ENCODE peak calls at places on chromosomes 13 and 19, in six cellular contexts. D is psoas muscle; A is GM20000; C is activated CD8-positive, alpha-beta T cell treated with anti-CD3 and anti-CD28 coated beads for 36 hours; Q is cardiac fibroblast; H is lower lobe of right lung. N is an unnamed sample.

GRCh38 chr19:49224856-49225255 is 67.3 kb downstream of the TRPM4 start:
- DNase-seq in A (no peak), D (no peak), H (no peak), C (peak), Q (peak), N (no peak)

GRCh38 chr19:49212302-49212701 is 54.7 kb downstream of the TRPM4 start:
- DNase-seq in H (no peak), A (no peak), Q (peak), C (no peak), D (no peak), N (no peak)

GRCh38 chr19:4896372-4896771 is 6.3 kb downstream of the ARRDC5 start:
- DNase-seq in Q (peak), A (no peak), D (peak), H (no peak), C (no peak), N (no peak)

GRCh38 chr19:38287604-38288003 is 16.4 kb upstream of the C19orf33 start:
- DNase-seq in A (no peak), H (no peak), D (no peak), Q (no peak), C (no peak), N (no peak)

GRCh38 chr19:46840157-46840942 is 10.3 kb downstream of the AP2S1 start:
- DNase-seq in A (peak), Q (peak), C (peak), D (peak), H (no peak), N (peak)

GRCh38 chr13:43057653-43058317 is 34.4 kb downstream of the DNAJC15 start:
- DNase-seq in C (peak), Q (peak), H (no peak), D (no peak), A (no peak), N (no peak)

GRCh38 chr19:55670280-55671053 is 4.6 kb upstream of the EPN1 start:
- DNase-seq in Q (no peak), C (no peak), H (peak), A (no peak), D (no peak), N (no peak)

GRCh38 chr13:20130012-20130411 is 30.8 kb downstream of the GJA3 start:
- DNase-seq in Q (no peak), D (no peak), C (no peak), A (no peak), H (no peak), N (no peak)

GRCh38 chr13:26992951-26993490 is 178.6 kb downstream of the USP12 start:
- DNase-seq in Q (no peak), A (no peak), H (no peak), C (no peak), D (no peak), N (no peak)

GRCh38 chr13:34462843-34463242 is 479.2 kb upstream of the NBEA start:
- DNase-seq in D (no peak), C (no peak), H (no peak), A (no peak), Q (peak), N (no peak)

GRCh38 chr13:78317030-78317429 is 286.3 kb downstream of the POU4F1 start:
- DNase-seq in A (no peak), D (no peak), C (no peak), H (no peak), Q (peak), N (no peak)
- TF ChIP-seq CTCF in A (no peak), D (no peak), C (no peak), H (peak), Q (peak), N (peak)

GRCh38 chr19:18120127-18120526 is 22.5 kb downstream of the MAST3 start:
- DNase-seq in H (no peak), C (no peak), D (no peak), A (no peak), Q (no peak), N (no peak)

GRCh38 chr19:18118420-18119242 is 21.1 kb downstream of the MAST3 start:
- DNase-seq in C (no peak), H (no peak), D (no peak), Q (peak), A (no peak), N (no peak)

GRCh38 chr19:18117364-18117691 is 19.8 kb downstream of the MAST3 start:
- DNase-seq in A (no peak), Q (no peak), H (no peak), D (no peak), C (no peak), N (no peak)

GRCh38 chr19:18119243-18120105 is 21.9 kb downstream of the MAST3 start:
- DNase-seq in C (peak), A (peak), Q (no peak), D (no peak), H (no peak), N (peak)

GRCh38 chr19:18117692-18118378 is 20.3 kb downstream of the MAST3 start:
- DNase-seq in H (peak), C (peak), Q (peak), A (peak), D (peak), N (peak)
- TF ChIP-seq CTCF in H (no peak), C (no peak), Q (no peak), A (no peak), D (no peak), N (no peak)

DNA sequence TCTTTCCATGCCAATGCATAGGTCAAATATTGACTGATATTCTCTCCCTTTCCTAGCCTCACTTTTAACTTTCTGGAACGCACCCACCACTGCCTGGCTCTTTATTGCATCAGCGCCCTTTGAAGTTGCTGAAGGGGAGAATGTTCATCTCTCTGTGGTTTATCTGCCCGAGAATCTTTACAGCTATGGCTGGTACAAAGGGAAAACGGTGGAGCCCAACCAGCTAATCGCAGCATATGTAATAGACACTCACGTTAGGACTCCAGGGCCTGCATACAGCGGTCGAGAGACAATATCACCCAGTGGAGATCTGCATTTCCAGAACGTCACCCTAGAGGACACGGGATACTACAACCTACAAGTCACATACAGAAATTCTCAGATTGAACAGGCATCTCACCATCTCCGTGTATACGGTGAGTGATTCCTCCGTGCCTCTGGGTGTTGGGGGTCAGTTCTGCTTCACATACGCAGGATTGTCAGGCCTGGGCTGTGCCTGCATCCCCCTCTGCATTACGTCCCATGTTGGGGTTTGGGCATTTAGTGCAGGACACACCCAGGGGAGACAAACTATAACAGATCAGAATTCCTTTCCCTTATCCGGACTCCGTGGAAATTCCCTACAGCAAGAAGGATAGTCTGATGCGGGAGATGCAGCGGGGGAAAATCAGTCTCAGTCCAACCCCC is 1.3 kb downstream of the CEACAM21 start:
- DNase-seq in D (no peak), A (no peak), Q (no peak), C (no peak), H (no peak), N (peak)
- TF ChIP-seq CTCF in D (no peak), A (no peak), Q (no peak), C (no peak), H (no peak), N (no peak)

GRCh38 chr19:2063824-2064223 is 12.8 kb upstream of the MKNK2 start:
- DNase-seq in Q (no peak), D (no peak), H (no peak), A (no peak), C (no peak), N (no peak)
- TF ChIP-seq CTCF in Q (no peak), D (no peak), H (no peak), A (no peak), C (no peak), N (no peak)

GRCh38 chr19:281156-281853 is 9.9 kb downstream of the PLPP2 start:
- DNase-seq in A (no peak), H (no peak), Q (no peak), C (no peak), D (peak), N (no peak)

GRCh38 chr19:282501-282900 is 8.7 kb downstream of the PLPP2 start:
- DNase-seq in H (no peak), Q (no peak), C (no peak), D (peak), A (no peak), N (no peak)

GRCh38 chr19:283395-283794 is 7.8 kb downstream of the PLPP2 start:
- DNase-seq in H (no peak), C (no peak), D (peak), A (no peak), Q (no peak), N (no peak)

GRCh38 chr19:280541-281007 is 10.6 kb downstream of the PLPP2 start:
- DNase-seq in C (no peak), H (no peak), A (no peak), Q (no peak), D (peak), N (no peak)

DNA sequence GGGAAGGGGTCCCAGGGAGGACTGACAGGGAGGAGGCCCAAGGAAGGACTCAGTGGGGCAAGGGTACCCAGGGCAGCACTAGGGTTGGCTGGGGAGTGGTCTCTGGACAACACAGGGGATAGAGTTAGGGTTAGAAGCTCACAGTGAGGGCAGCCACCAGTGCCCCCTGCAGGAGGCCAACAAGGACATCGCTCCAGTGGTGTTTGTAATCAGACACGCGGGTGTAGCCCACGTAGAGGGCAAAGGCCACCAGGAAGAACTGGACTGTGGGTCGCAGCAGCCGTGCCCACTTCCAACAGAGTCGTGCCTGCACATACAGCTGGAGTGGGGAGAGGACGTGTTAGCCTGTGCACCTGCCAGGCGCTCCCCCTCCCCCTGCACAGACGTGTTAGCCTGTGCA is 9.2 kb downstream of the PLPP2 start:
- DNase-seq in C (no peak), Q (no peak), H (no peak), A (no peak), D (peak), N (peak)
- TF ChIP-seq CTCF in C (no peak), Q (no peak), H (no peak), A (no peak), D (no peak), N (no peak)

GRCh38 chr19:16041571-16042386 is 34.5 kb upstream of the TPM4 start:
- DNase-seq in D (peak), A (peak), Q (peak), H (peak), C (peak), N (peak)

GRCh38 chr19:16044746-16045145 is 31.5 kb upstream of the TPM4 start:
- DNase-seq in D (no peak), A (no peak), H (no peak), Q (no peak), C (no peak), N (no peak)

GRCh38 chr19:16045171-16045570 is 31.1 kb upstream of the TPM4 start:
- DNase-seq in A (no peak), D (no peak), C (no peak), Q (no peak), H (no peak), N (no peak)

GRCh38 chr19:16042533-16043085 is 33.7 kb upstream of the TPM4 start:
- DNase-seq in Q (peak), A (no peak), H (no peak), C (no peak), D (no peak), N (no peak)

DNA sequence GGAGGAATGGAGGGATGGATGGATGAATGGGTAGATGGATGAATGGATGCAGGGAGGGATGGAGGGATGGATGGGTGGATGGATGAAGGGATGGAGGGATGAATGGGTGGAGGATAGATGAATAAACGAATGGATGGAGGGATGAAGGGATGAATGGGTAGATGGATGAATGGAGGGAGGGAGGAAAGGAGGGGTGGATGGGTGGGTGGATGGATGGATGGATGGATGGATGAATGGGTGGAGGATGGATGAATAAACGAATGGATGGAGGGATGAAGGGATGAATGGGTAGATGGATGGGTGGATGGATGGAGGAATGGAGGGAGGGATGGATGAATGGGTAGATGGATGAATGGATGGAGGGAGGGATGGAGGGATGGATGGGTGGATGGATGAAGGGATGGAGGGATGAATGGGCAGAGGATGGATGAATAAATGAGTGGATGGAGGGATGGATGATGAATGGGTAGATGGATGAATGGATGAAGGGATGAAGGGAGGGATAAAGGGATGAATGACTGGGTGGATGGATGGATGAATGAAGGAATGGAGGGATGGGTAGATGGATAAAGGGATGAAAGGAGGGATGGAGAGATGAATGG is 33.0 kb upstream of the TPM4 start:
- DNase-seq in C (no peak), D (no peak), A (no peak), H (no peak), Q (no peak), N (no peak)
- TF ChIP-seq CTCF in C (no peak), D (no peak), A (no peak), H (no peak), Q (no peak), N (no peak)

GRCh38 chr13:109273326-109273751 is 513.0 kb downstream of the IRS2 start:
- DNase-seq in H (no peak), D (no peak), C (no peak), Q (peak), A (no peak), N (no peak)

GRCh38 chr13:109275390-109275789 is 511.0 kb downstream of the IRS2 start:
- DNase-seq in A (no peak), C (no peak), D (no peak), H (no peak), Q (no peak), N (no peak)

GRCh38 chr13:109276261-109276660 is 510.1 kb downstream of the IRS2 start:
- DNase-seq in A (no peak), D (no peak), Q (no peak), H (no peak), C (no peak), N (no peak)

GRCh38 chr13:109274188-109274821 is 512.1 kb downstream of the IRS2 start:
- DNase-seq in A (no peak), D (no peak), C (no peak), H (peak), Q (peak), N (no peak)

GRCh38 chr13:109275848-109276247 is 510.5 kb downstream of the IRS2 start:
- DNase-seq in A (no peak), D (peak), Q (no peak), C (no peak), H (no peak), N (no peak)
- TF ChIP-seq CTCF in A (no peak), D (no peak), Q (peak), C (no peak), H (no peak), N (no peak)

N was measured in GM13976.